ENCODE peak calls at places on chromosomes 12 and 14, in four cellular contexts. A, C, X and V are unnamed samples.

GRCh38 chr12:25839470-25839869 is 119.0 kb upstream of the RASSF8 start:
- DNase-seq in A (no peak), C (no peak), X (peak), V (no peak)

GRCh38 chr14:20328705-20329104 is 4.4 kb downstream of the CCNB1IP1 start:
- DNase-seq in A (no peak), C (no peak), X (no peak), V (no peak)

GRCh38 chr14:73773441-73774243 is 59.5 kb upstream of the PNMA1 start:
- DNase-seq in A (no peak), C (no peak), X (no peak), V (no peak)

GRCh38 chr14:56202256-56202655 is 84.0 kb downstream of the PELI2 start:
- DNase-seq in A (no peak), C (no peak), X (no peak), V (no peak)

GRCh38 chr14:59771577-59771976 is 99.0 kb downstream of the RTN1 start:
- DNase-seq in A (no peak), C (no peak), X (peak), V (no peak)

GRCh38 chr12:50589650-50590435 is 85.1 kb downstream of the DIP2B start:
- DNase-seq in A (no peak), C (no peak), X (peak), V (no peak)

GRCh38 chr14:89237923-89238529 is 179.0 kb downstream of the FOXN3 start:
- DNase-seq in A (no peak), C (no peak), X (no peak), V (no peak)

GRCh38 chr12:12010277-12011031 is 60.3 kb upstream of the BCL2L14 start:
- DNase-seq in A (no peak), C (peak), X (peak), V (peak)

GRCh38 chr12:21892341-21892740 is 48.9 kb downstream of the ABCC9 start:
- DNase-seq in A (no peak), C (no peak), X (no peak), V (no peak)

GRCh38 chr14:76456200-76456599 is 80.3 kb downstream of the ESRRB start:
- DNase-seq in A (peak), C (no peak), X (no peak), V (no peak)

GRCh38 chr12:121632069-121632970 is 6.0 kb downstream of the ORAI1 start:
- DNase-seq in A (no peak), C (no peak), X (no peak), V (no peak)

GRCh38 chr12:121637231-121637914 is 11.0 kb downstream of the ORAI1 start:
- DNase-seq in A (no peak), C (no peak), X (no peak), V (no peak)

GRCh38 chr12:121638298-121639202 is 12.2 kb downstream of the ORAI1 start:
- DNase-seq in A (no peak), C (no peak), X (no peak), V (no peak)

GRCh38 chr12:121630791-121631190 is 4.5 kb downstream of the ORAI1 start:
- DNase-seq in A (no peak), C (no peak), X (no peak), V (no peak)

DNA sequence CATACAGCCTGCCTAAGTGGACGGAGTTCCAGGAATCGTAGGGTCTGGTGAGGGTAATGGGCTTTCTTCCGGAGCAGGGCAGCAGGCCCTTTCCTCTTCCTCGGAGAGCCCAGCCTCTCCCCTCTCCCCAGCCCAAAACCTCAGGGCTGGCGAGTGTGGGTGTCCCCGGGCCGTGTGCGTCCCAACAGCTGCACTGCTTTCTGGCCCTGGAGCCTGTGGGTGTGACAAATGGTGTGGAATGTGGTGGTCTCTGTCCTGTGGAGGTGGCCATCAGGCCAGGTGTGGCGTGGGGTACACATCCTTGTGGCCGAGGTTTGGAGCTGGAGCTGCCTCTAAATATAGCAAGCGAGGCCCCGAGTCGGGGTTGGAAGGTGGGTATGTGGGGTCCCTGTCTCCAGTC is 8.5 kb downstream of the ORAI1 start:
- DNase-seq in A (no peak), C (no peak), X (no peak), V (no peak)
- H3K27ac ChIP-seq in A (no peak), C (no peak), X (no peak), V (no peak)

GRCh38 chr14:37197421-37198272 is at the start of gene MIPOL1:
- DNase-seq in A (peak), C (peak), X (peak), V (peak)
- H3K4me3 ChIP-seq in A (peak), C (peak), X (peak), V (peak)

DNA sequence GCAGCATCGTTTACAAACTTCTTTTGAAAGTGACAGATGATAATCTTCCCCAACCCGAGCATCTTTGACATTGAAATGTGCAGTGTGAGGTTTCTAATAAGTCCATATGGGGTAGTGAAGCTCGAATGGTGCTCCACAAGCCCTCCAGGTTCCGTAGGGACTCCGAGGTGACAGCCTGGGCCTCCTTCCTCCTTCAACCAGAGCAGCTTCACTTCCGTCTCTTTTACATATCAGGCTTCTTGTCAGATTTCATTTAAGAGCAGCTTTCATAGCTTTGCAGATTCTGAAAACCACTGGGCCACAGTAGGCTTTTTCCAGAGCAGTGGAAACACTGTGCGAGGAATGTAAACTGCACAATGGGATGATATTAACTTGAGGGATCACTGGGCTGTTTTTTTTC is 103.6 kb upstream of the CPM start:
- DNase-seq in A (no peak), C (no peak), X (no peak), V (no peak)
- H3K27ac ChIP-seq in A (no peak), C (no peak), X (no peak), V (no peak)

GRCh38 chr12:32589165-32589891 is 89.8 kb upstream of the DNM1L start:
- DNase-seq in A (no peak), C (no peak), X (no peak), V (no peak)
- H3K4me3 ChIP-seq in A (no peak), C (no peak), X (no peak), V (no peak)